ENCODE peak calls at places on chromosomes 6 and 20, in ten cellular contexts. E, Z, Q, O, J, G, Y, U, I and T are unnamed samples.

GRCh38 chr6:40477246-40478126 is 109.7 kb downstream of the LRFN2 start:
- DNase-seq in E (no peak), Z (no peak), Q (no peak), O (no peak), J (peak; percentile 28), G (peak; percentile 40), Y (peak; percentile 1), U (no peak), I (no peak), T (no peak)

GRCh38 chr20:18916886-18917785 is 103.6 kb downstream of the SCP2D1 start:
- DNase-seq in E (no peak), Z (no peak), Q (no peak), O (no peak), J (no peak), G (no peak), Y (no peak), U (no peak), I (no peak), T (no peak)

GRCh38 chr6:44126320-44127149 is 717 bp downstream of the MRPL14 start:
- DNase-seq in E (peak; percentile 58), Z (no peak), Q (peak; percentile 38), O (peak; percentile 16), J (no peak), G (peak; percentile 60), Y (peak; percentile 88), U (peak; percentile 93), I (peak; percentile 28), T (peak; percentile 42)

GRCh38 chr20:33299111-33299603 is 16.1 kb downstream of the BPIFB1 start:
- DNase-seq in E (peak; percentile 55), Z (no peak), Q (peak; percentile 72), O (peak; percentile 62), J (peak; percentile 19), G (peak; percentile 58), Y (peak; percentile 49), U (peak; percentile 90), I (peak; percentile 96), T (peak; percentile 93)

GRCh38 chr6:6724319-6725119 is 136.0 kb downstream of the LY86 start:
- DNase-seq in E (peak; percentile 38), Z (peak; percentile 79), Q (peak; percentile 35), O (peak; percentile 73), J (peak; percentile 48), G (peak; percentile 47), Y (peak; percentile 82), U (peak; percentile 78), I (peak; percentile 70), T (peak; percentile 76)

GRCh38 chr6:108187519-108187918 is 21.7 kb downstream of the NR2E1 start:
- DNase-seq in E (no peak), Z (no peak), Q (no peak), O (no peak), J (no peak), G (no peak), Y (no peak), U (no peak), I (no peak), T (no peak)

GRCh38 chr6:115894426-115894992 is 166.2 kb downstream of the FRK start:
- DNase-seq in E (no peak), Z (no peak), Q (no peak), O (no peak), J (no peak), G (no peak), Y (no peak), U (no peak), I (no peak), T (no peak)

GRCh38 chr6:6494677-6495076 is 93.8 kb upstream of the LY86 start:
- DNase-seq in E (peak; percentile 43), Z (no peak), Q (no peak), O (peak; percentile 17), J (no peak), G (no peak), Y (peak; percentile 3), U (no peak), I (peak; percentile 32), T (peak; percentile 43)

GRCh38 chr20:45299786-45300185 is 6.9 kb upstream of the RBPJL start:
- DNase-seq in E (no peak), Z (no peak), Q (no peak), O (no peak), J (no peak), G (no peak), Y (no peak), U (no peak), I (no peak), T (no peak)

GRCh38 chr20:13220194-13220856 is 749 bp upstream of the ISM1 start:
- DNase-seq in E (no peak), Z (no peak), Q (peak; percentile 15), O (peak; percentile 15), J (no peak), G (peak; percentile 3), Y (peak; percentile 20), U (peak; percentile 66), I (peak; percentile 40), T (peak; percentile 70)

GRCh38 chr20:51500936-51501335 is 41.6 kb downstream of the NFATC2 start:
- DNase-seq in E (peak; percentile 37), Z (no peak), Q (no peak), O (no peak), J (no peak), G (peak; percentile 42), Y (no peak), U (peak; percentile 74), I (no peak), T (no peak)

GRCh38 chr6:40889137-40889832 is 149.7 kb downstream of the UNC5CL start:
- DNase-seq in E (no peak), Z (no peak), Q (no peak), O (no peak), J (no peak), G (no peak), Y (no peak), U (no peak), I (no peak), T (no peak)

GRCh38 chr6:33419580-33420492 is at the start of gene SYNGAP1:
- DNase-seq in E (no peak), Z (no peak), Q (no peak), O (no peak), J (peak; percentile 59), G (peak; percentile 15), Y (peak; percentile 67), U (peak; percentile 77), I (no peak), T (no peak)

GRCh38 chr6:150857062-150857905 is 8.2 kb upstream of the MTHFD1L start:
- DNase-seq in E (no peak), Z (no peak), Q (no peak), O (peak; percentile 81), J (no peak), G (no peak), Y (peak; percentile 100), U (no peak), I (no peak), T (no peak)

GRCh38 chr20:2538931-2539330 is 2.6 kb downstream of the TMC2 start:
- DNase-seq in E (no peak), Z (no peak), Q (no peak), O (no peak), J (peak; percentile 36), G (no peak), Y (no peak), U (no peak), I (no peak), T (no peak)

GRCh38 chr20:59765599-59766177 is 161.3 kb downstream of the PHACTR3 start:
- DNase-seq in E (no peak), Z (no peak), Q (no peak), O (peak; percentile 1), J (no peak), G (no peak), Y (no peak), U (no peak), I (peak; percentile 40), T (peak; percentile 71)

GRCh38 chr6:157982297-157982579 is 575 bp downstream of the SYNJ2 start:
- DNase-seq in E (peak; percentile 24), Z (no peak), Q (peak; percentile 17), O (peak; percentile 27), J (no peak), G (no peak), Y (peak; percentile 51), U (peak; percentile 76), I (no peak), T (peak; percentile 69)

GRCh38 chr6:33980176-33980805 is 165.6 kb downstream of the GRM4 start:
- DNase-seq in E (no peak), Z (no peak), Q (no peak), O (no peak), J (no peak), G (no peak), Y (no peak), U (peak; percentile 53), I (no peak), T (no peak)

GRCh38 chr20:46226602-46227001 is 81.7 kb downstream of the CDH22 start:
- DNase-seq in E (no peak), Z (no peak), Q (no peak), O (peak; percentile 6), J (no peak), G (no peak), Y (peak; percentile 11), U (no peak), I (no peak), T (no peak)

GRCh38 chr6:39865011-39865888 is 69.0 kb downstream of the MOCS1 start:
- DNase-seq in E (peak; percentile 10), Z (no peak), Q (peak; percentile 53), O (peak; percentile 18), J (no peak), G (peak; percentile 26), Y (peak; percentile 69), U (peak; percentile 76), I (peak; percentile 68), T (peak; percentile 74)

GRCh38 chr20:41176711-41177552 is 39.6 kb downstream of the PLCG1 start:
- DNase-seq in E (no peak), Z (no peak), Q (no peak), O (no peak), J (no peak), G (no peak), Y (no peak), U (no peak), I (no peak), T (no peak)

GRCh38 chr6:168873266-168873665 is 380.4 kb downstream of the THBS2 start:
- DNase-seq in E (no peak), Z (no peak), Q (no peak), O (no peak), J (no peak), G (no peak), Y (no peak), U (no peak), I (no peak), T (no peak)

GRCh38 chr6:158573542-158573931 is 13.6 kb downstream of the TMEM181 start:
- DNase-seq in E (no peak), Z (no peak), Q (no peak), O (no peak), J (no peak), G (no peak), Y (no peak), U (no peak), I (no peak), T (no peak)

GRCh38 chr6:42984924-42985475 is 630 bp downstream of the PPP2R5D start:
- DNase-seq in E (peak; percentile 11), Z (no peak), Q (peak; percentile 15), O (no peak), J (no peak), G (no peak), Y (peak; percentile 34), U (no peak), I (peak; percentile 12), T (peak; percentile 13)

GRCh38 chr20:6966721-6967120 is 199.2 kb downstream of the BMP2 start:
- DNase-seq in E (no peak), Z (no peak), Q (no peak), O (no peak), J (no peak), G (no peak), Y (peak; percentile 28), U (no peak), I (no peak), T (no peak)